ENCODE peak calls at places on chromosomes 4 and X, in nine cellular contexts. C, I, H, J, U, B, O, A and M are unnamed samples.

GRCh38 chr4:56641494-56642051 is 39.5 kb downstream of the HOPX start:
- DNase-seq in H (peak), A (no peak), J (no peak), C (no peak), I (no peak), U (no peak), B (no peak), O (no peak), M (no peak)

GRCh38 chr4:26320159-26320452 is 708 bp upstream of the RBPJ start:
- DNase-seq in O (no peak), B (no peak), H (no peak), U (no peak), C (no peak), A (no peak), J (peak), I (no peak), M (no peak)

GRCh38 chr4:113496698-113497097 is 264.8 kb downstream of the CAMK2D start:
- DNase-seq in I (no peak), C (no peak), A (no peak), O (no peak), H (no peak), J (no peak), U (no peak), B (no peak), M (no peak)

GRCh38 chr4:107931775-107932321 is 499 bp downstream of the CYP2U1 start:
- DNase-seq in C (peak), U (no peak), A (peak), O (peak), H (no peak), J (no peak), I (no peak), B (no peak), M (peak)

GRCh38 chrX:100609591-100609990 is 24.9 kb downstream of the TNMD start:
- DNase-seq in H (no peak), A (no peak), C (no peak), B (no peak), I (no peak), O (peak), J (no peak), U (no peak), M (no peak)

GRCh38 chrX:8684201-8684600 is 47.7 kb downstream of the ANOS1 start:
- DNase-seq in J (no peak), I (no peak), O (no peak), A (no peak), U (no peak), H (no peak), C (no peak), B (peak), M (no peak)

GRCh38 chr4:13093170-13093569 is 391.0 kb downstream of the RAB28 start:
- DNase-seq in H (no peak), U (no peak), A (no peak), J (no peak), B (no peak), C (no peak), I (no peak), O (no peak), M (no peak)

GRCh38 chr4:22531226-22531625 is 15.4 kb upstream of the ADGRA3 start:
- DNase-seq in U (no peak), H (no peak), J (no peak), O (no peak), A (no peak), C (no peak), I (no peak), B (no peak), M (no peak)

GRCh38 chr4:80592950-80593349 is 257.4 kb downstream of the CFAP299 start:
- DNase-seq in H (no peak), A (no peak), B (peak), I (no peak), U (no peak), C (no peak), J (no peak), O (peak), M (no peak)

GRCh38 chr4:21517460-21517859 is 431.1 kb downstream of the KCNIP4 start:
- DNase-seq in B (no peak), C (no peak), J (no peak), O (no peak), A (no peak), I (no peak), U (no peak), H (no peak), M (no peak)

GRCh38 chr4:52234539-52235174 is 183.6 kb downstream of the SPATA18 start:
- DNase-seq in O (peak), B (peak), C (no peak), J (no peak), U (peak), A (no peak), H (no peak), I (no peak), M (no peak)

GRCh38 chrX:1244164-1245076 is 24.2 kb upstream of the CSF2RA start:
- DNase-seq in U (peak), O (peak), I (no peak), B (peak), J (no peak), A (no peak), H (no peak), C (no peak), M (no peak)

GRCh38 chr4:984336-985054 is 2.3 kb upstream of the IDUA start:
- DNase-seq in I (no peak), C (no peak), A (no peak), O (no peak), B (no peak), H (no peak), U (no peak), J (no peak), M (no peak)

GRCh38 chr4:982814-983213 is 4.0 kb upstream of the IDUA start:
- DNase-seq in H (no peak), J (no peak), I (no peak), B (no peak), U (no peak), A (no peak), O (no peak), C (no peak), M (no peak)

GRCh38 chr4:986428-986948 is 356 bp upstream of the IDUA start:
- DNase-seq in C (no peak), A (no peak), J (no peak), I (no peak), B (no peak), H (no peak), U (no peak), O (peak), M (no peak)

GRCh38 chr4:986949-987688 is at the start of gene IDUA:
- DNase-seq in O (peak), H (no peak), B (peak), A (peak), I (peak), C (peak), U (peak), J (peak), M (peak)

GRCh38 chr4:985123-985830 is 1.6 kb upstream of the IDUA start:
- DNase-seq in B (peak), O (peak), U (peak), H (no peak), I (peak), C (peak), J (peak), A (no peak), M (peak)
- H3K27ac ChIP-seq in B (no peak), O (no peak), U (no peak), H (no peak), I (peak), C (no peak), J (no peak), A (no peak), M (no peak)

DNA sequence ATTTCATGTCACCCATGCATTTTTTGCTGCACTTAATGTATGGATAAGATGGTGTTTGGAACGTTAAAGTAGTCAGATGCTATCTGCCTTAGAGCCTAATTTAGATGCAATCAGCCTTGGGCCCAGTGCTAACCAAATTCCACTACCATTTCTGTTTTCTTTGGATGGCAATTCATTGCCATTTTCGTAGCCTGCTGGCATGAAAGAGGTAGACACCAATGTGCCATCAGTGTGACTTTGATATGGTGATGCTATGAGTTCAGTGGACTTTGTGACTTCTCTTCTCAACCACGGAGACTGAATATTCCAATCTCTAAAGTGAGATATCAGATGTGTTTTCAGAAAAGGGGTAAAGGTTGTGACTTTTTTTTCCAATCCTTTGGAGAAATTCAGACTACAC is 1.5 kb downstream of the ETFDH start:
- DNase-seq in U (no peak), I (no peak), C (no peak), A (no peak), B (no peak), O (no peak), H (no peak), J (no peak), M (no peak)
- H3K27ac ChIP-seq in U (no peak), I (no peak), C (no peak), A (no peak), B (no peak), O (no peak), H (no peak), J (no peak), M (no peak)

DNA sequence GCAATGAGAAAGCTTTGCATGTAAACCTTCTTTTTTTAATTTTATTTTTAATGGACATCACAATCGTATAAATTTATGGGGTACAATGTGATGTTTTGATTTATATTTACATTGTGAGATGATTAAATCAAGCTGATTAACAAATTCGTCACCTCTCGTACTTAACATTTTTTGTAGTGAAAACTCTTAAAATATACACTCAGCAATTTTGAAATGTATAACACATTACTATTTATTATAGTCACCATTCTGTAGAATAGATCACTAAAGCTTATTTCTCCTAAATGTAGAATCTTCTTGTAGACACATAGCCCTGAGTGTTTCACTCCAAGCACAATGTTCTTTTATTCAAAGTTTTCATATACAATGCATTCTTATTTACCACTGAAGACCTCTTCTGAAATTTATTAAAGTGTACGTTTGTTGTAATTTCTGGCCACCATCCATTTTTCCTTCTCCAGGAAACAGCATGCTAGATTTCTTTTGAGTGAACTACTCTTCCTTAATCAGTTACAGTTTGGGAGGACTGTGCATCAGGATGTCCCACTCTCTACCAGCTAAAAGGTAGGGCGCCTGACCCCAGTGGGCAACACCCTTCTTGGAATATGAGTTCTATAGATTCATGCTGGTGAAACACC is 4.4 kb upstream of the RBBP7 start:
- DNase-seq in A (no peak), H (no peak), B (no peak), J (no peak), I (no peak), U (no peak), O (no peak), C (no peak), M (no peak)
- H3K27ac ChIP-seq in A (no peak), H (no peak), B (no peak), J (no peak), I (no peak), U (no peak), O (no peak), C (no peak), M (no peak)

DNA sequence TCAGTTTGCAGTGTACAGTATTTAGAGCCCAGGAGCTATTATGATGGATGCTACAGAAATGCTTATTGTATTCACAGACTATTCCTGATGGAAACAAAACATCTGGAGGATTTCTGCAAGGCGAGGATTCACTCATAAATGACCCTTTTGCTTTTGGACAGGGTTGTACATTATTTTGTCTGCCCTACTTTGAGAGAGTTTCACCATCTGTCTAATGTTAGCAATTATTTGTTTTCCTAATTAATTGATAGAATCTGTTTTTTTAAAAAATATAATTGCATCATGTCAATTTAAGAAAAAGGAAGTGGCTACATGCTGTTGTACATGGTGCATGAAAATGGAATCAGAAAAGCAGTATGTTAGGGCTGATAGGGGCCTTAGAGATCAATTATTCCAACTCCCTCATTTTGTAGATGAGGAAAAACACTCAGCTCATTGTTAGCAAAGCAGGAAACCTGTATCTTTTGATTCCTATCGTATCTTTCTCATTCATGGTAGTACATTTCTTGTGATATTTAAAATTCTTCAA is 203.8 kb downstream of the BANK1 start:
- DNase-seq in C (no peak), H (no peak), O (no peak), I (no peak), U (no peak), B (no peak), A (no peak), J (no peak), M (no peak)
- H3K27ac ChIP-seq in C (no peak), H (no peak), O (no peak), I (no peak), U (no peak), B (no peak), A (no peak), J (no peak), M (no peak)

GRCh38 chr4:37890501-37891220 is at the start of gene TBC1D1:
- DNase-seq in J (peak), O (peak), B (peak), I (no peak), C (peak), H (no peak), U (peak), A (peak), M (peak)
- H3K27ac ChIP-seq in J (peak), O (no peak), B (no peak), I (peak), C (peak), H (no peak), U (no peak), A (peak), M (peak)

DNA sequence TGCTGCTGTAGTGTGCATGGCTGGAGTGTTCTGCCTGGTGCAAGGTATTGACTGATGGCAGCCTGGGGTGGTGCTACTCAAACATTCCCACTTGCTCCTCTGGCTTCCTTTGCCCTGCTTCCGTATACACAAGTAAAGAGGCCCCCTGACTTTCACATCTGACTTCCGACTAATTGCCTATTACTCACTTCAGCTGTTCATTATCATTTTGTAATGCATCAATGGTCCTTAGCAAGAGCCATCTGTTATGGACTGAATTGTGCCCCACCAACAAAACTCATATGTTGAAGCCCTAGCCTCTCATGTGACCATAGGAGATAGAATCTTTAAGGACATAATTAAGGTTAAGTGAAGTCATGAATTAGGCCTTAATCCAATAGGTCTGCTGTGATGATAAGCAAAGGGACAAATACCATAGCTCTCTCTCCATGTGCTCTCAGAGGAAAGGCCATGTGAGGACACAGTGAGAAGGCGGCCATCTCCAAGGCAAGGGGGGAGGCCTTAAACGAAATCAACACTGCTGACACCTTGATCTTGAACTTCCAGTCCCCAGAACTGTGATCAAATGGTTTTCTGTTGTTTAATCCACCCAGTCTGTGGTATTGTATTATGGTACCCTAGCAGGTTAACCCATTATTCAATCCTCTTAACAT is 122.6 kb upstream of the CLNK start:
- DNase-seq in C (no peak), H (no peak), I (no peak), J (no peak), U (no peak), O (no peak), B (no peak), A (no peak), M (no peak)
- H3K27ac ChIP-seq in C (no peak), H (no peak), I (no peak), J (no peak), U (no peak), O (no peak), B (no peak), A (no peak), M (no peak)

DNA sequence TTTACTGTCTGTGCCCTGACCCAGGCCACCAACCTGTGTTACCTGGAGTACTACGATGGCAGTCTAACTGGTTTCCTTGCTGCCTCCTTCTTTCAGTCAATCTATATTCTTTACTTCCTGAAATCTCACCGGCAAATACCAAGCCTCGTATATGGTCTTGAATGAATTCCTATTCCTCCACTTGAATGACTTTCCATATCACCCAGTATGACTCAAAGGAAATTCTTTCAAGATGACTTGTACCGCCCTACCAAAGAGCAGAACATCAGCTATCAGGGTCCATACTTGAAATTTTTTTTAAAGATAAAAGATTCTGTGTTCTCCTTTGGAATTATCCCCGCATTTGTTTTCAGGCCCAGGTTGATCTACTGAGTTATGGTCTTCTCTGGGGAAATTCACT is 378.0 kb downstream of the AFF2 start:
- DNase-seq in C (no peak), B (no peak), U (no peak), J (no peak), I (no peak), O (no peak), H (peak), A (no peak), M (no peak)
- H3K27ac ChIP-seq in C (no peak), B (no peak), U (no peak), J (no peak), I (no peak), O (no peak), H (peak), A (no peak), M (no peak)

DNA sequence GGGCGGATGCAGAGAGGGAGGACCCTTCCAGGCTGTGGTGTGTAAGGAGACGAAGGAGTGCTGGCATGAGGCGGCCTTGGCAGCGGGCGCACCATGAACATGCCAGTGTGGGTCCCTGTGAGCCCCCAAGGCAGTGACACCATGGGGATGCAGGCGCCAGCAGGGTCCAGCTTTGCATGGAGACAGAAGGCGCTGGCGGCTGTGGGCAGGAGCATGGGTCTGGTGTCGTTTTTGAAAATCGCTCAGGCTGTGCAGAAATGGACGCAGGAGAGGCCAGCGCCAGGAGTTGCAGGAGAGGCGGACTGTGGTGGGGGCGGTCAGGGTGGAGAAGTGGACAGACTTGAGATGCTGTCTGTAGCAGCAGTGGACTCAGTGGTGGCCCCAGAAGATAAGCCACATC is 56.1 kb downstream of the PCGF3 start:
- DNase-seq in O (no peak), H (no peak), J (no peak), I (no peak), C (no peak), B (no peak), A (no peak), U (no peak), M (no peak)
- H3K27ac ChIP-seq in O (no peak), H (no peak), J (no peak), I (no peak), C (no peak), B (no peak), A (no peak), U (peak), M (no peak)